ENCODE peak calls at places on chromosome 1, in six cellular contexts. One of them, this sample, is unnamed.

GRCh38 chr1:7315316-7315715 is 455.8 kb upstream of the VAMP3 start:
- DNase-seq in GM04504: no peak
- DNase-seq in T follicular helper cell: no peak
- DNase-seq in iPS DF 6.9: no peak
- DNase-seq in activated CD4-positive, alpha-beta T cell treated with anti-CD3 and anti-CD28 coated beads, Interleukin-2, amount 50 U/mL, for 24 hours: no peak
- DNase-seq in DMS79: no peak
- DNase-seq in this sample: no peak

GRCh38 chr1:165185161-165185889 is 171.2 kb downstream of the LMX1A start:
- DNase-seq in DMS79: no peak
- DNase-seq in iPS DF 6.9: no peak
- DNase-seq in activated CD4-positive, alpha-beta T cell treated with anti-CD3 and anti-CD28 coated beads, Interleukin-2, amount 50 U/mL, for 24 hours: no peak
- DNase-seq in GM04504: no peak
- DNase-seq in T follicular helper cell: no peak
- DNase-seq in this sample: no peak

GRCh38 chr1:203207751-203208150 is 21.2 kb upstream of the CHI3L1 start:
- DNase-seq in DMS79: no peak
- DNase-seq in T follicular helper cell: no peak
- DNase-seq in GM04504: no peak
- DNase-seq in iPS DF 6.9: no peak
- DNase-seq in activated CD4-positive, alpha-beta T cell treated with anti-CD3 and anti-CD28 coated beads, Interleukin-2, amount 50 U/mL, for 24 hours: no peak
- DNase-seq in this sample: no peak

GRCh38 chr1:27113861-27114260 is 41.1 kb downstream of the SLC9A1 start:
- DNase-seq in DMS79: no peak
- DNase-seq in activated CD4-positive, alpha-beta T cell treated with anti-CD3 and anti-CD28 coated beads, Interleukin-2, amount 50 U/mL, for 24 hours: no peak
- DNase-seq in T follicular helper cell: no peak
- DNase-seq in iPS DF 6.9: no peak
- DNase-seq in GM04504: no peak
- DNase-seq in this sample: peak

GRCh38 chr1:39061951-39062350 is 35.8 kb downstream of the NDUFS5 start:
- DNase-seq in DMS79: no peak
- DNase-seq in iPS DF 6.9: no peak
- DNase-seq in GM04504: no peak
- DNase-seq in activated CD4-positive, alpha-beta T cell treated with anti-CD3 and anti-CD28 coated beads, Interleukin-2, amount 50 U/mL, for 24 hours: no peak
- DNase-seq in T follicular helper cell: no peak
- DNase-seq in this sample: no peak

GRCh38 chr1:186487163-186487562 is 26.2 kb upstream of the PDC start:
- DNase-seq in GM04504: no peak
- DNase-seq in activated CD4-positive, alpha-beta T cell treated with anti-CD3 and anti-CD28 coated beads, Interleukin-2, amount 50 U/mL, for 24 hours: no peak
- DNase-seq in DMS79: no peak
- DNase-seq in iPS DF 6.9: no peak
- DNase-seq in T follicular helper cell: no peak
- DNase-seq in this sample: no peak

GRCh38 chr1:13752852-13753251 is 52.9 kb downstream of the PRDM2 start:
- DNase-seq in DMS79: no peak
- DNase-seq in activated CD4-positive, alpha-beta T cell treated with anti-CD3 and anti-CD28 coated beads, Interleukin-2, amount 50 U/mL, for 24 hours: no peak
- DNase-seq in iPS DF 6.9: no peak
- DNase-seq in GM04504: no peak
- DNase-seq in T follicular helper cell: no peak
- DNase-seq in this sample: no peak

GRCh38 chr1:222546091-222546490 is 1.8 kb downstream of the HHIPL2 start:
- DNase-seq in T follicular helper cell: no peak
- DNase-seq in activated CD4-positive, alpha-beta T cell treated with anti-CD3 and anti-CD28 coated beads, Interleukin-2, amount 50 U/mL, for 24 hours: no peak
- DNase-seq in GM04504: no peak
- DNase-seq in iPS DF 6.9: no peak
- DNase-seq in DMS79: no peak
- DNase-seq in this sample: no peak

GRCh38 chr1:229563701-229564100 is 5.2 kb upstream of the ABCB10 start:
- DNase-seq in T follicular helper cell: no peak
- DNase-seq in DMS79: no peak
- DNase-seq in activated CD4-positive, alpha-beta T cell treated with anti-CD3 and anti-CD28 coated beads, Interleukin-2, amount 50 U/mL, for 24 hours: no peak
- DNase-seq in iPS DF 6.9: no peak
- DNase-seq in GM04504: no peak
- DNase-seq in this sample: no peak

GRCh38 chr1:49651136-49651535 is 372.6 kb downstream of the AGBL4 start:
- DNase-seq in activated CD4-positive, alpha-beta T cell treated with anti-CD3 and anti-CD28 coated beads, Interleukin-2, amount 50 U/mL, for 24 hours: no peak
- DNase-seq in iPS DF 6.9: no peak
- DNase-seq in GM04504: no peak
- DNase-seq in T follicular helper cell: no peak
- DNase-seq in DMS79: no peak
- DNase-seq in this sample: no peak

GRCh38 chr1:164017239-164017638 is 541.7 kb upstream of the PBX1 start:
- DNase-seq in DMS79: no peak
- DNase-seq in GM04504: no peak
- DNase-seq in T follicular helper cell: no peak
- DNase-seq in iPS DF 6.9: no peak
- DNase-seq in activated CD4-positive, alpha-beta T cell treated with anti-CD3 and anti-CD28 coated beads, Interleukin-2, amount 50 U/mL, for 24 hours: no peak
- DNase-seq in this sample: no peak

GRCh38 chr1:45116340-45116739 is 90.1 kb downstream of the ZSWIM5 start:
- DNase-seq in GM04504: no peak
- DNase-seq in T follicular helper cell: no peak
- DNase-seq in DMS79: peak
- DNase-seq in iPS DF 6.9: no peak
- DNase-seq in activated CD4-positive, alpha-beta T cell treated with anti-CD3 and anti-CD28 coated beads, Interleukin-2, amount 50 U/mL, for 24 hours: no peak
- DNase-seq in this sample: no peak

GRCh38 chr1:3016641-3017439 is 4.4 kb upstream of the ACTRT2 start:
- DNase-seq in activated CD4-positive, alpha-beta T cell treated with anti-CD3 and anti-CD28 coated beads, Interleukin-2, amount 50 U/mL, for 24 hours: no peak
- DNase-seq in GM04504: no peak
- DNase-seq in T follicular helper cell: no peak
- DNase-seq in iPS DF 6.9: no peak
- DNase-seq in DMS79: no peak
- DNase-seq in this sample: no peak

GRCh38 chr1:2553871-2554620 is 2.1 kb upstream of the TNFRSF14 start:
- DNase-seq in DMS79: no peak
- DNase-seq in GM04504: no peak
- DNase-seq in activated CD4-positive, alpha-beta T cell treated with anti-CD3 and anti-CD28 coated beads, Interleukin-2, amount 50 U/mL, for 24 hours: no peak
- DNase-seq in T follicular helper cell: no peak
- DNase-seq in iPS DF 6.9: no peak
- DNase-seq in this sample: no peak

GRCh38 chr1:100077525-100077924 is 55.2 kb downstream of the SASS6 start:
- DNase-seq in DMS79: no peak
- DNase-seq in T follicular helper cell: no peak
- DNase-seq in iPS DF 6.9: no peak
- DNase-seq in GM04504: no peak
- DNase-seq in activated CD4-positive, alpha-beta T cell treated with anti-CD3 and anti-CD28 coated beads, Interleukin-2, amount 50 U/mL, for 24 hours: no peak
- DNase-seq in this sample: no peak

GRCh38 chr1:195717651-195718050 is 890.6 kb downstream of the KCNT2 start:
- DNase-seq in T follicular helper cell: no peak
- DNase-seq in activated CD4-positive, alpha-beta T cell treated with anti-CD3 and anti-CD28 coated beads, Interleukin-2, amount 50 U/mL, for 24 hours: no peak
- DNase-seq in DMS79: no peak
- DNase-seq in GM04504: peak
- DNase-seq in iPS DF 6.9: no peak
- DNase-seq in this sample: no peak

GRCh38 chr1:143720087-143721023 is 251.4 kb downstream of the FAM72C start:
- DNase-seq in activated CD4-positive, alpha-beta T cell treated with anti-CD3 and anti-CD28 coated beads, Interleukin-2, amount 50 U/mL, for 24 hours: peak
- DNase-seq in GM04504: no peak
- DNase-seq in DMS79: no peak
- DNase-seq in T follicular helper cell: no peak
- DNase-seq in iPS DF 6.9: no peak
- DNase-seq in this sample: no peak

This sample was measured in stimulated activated naive CD4-positive, alpha-beta T cell.